ENCODE peak calls at places on chromosomes 11 and 22, in four cellular contexts. I is GM20000, C is dorsolateral prefrontal cortex, J is Calu3. P is an unnamed sample.
A peak's percentile ranks its signal among the peaks of the same experiment; 100 is the strongest.

GRCh38 chr11:64643258-64643881 is 52.4 kb downstream of the SLC22A12 start:
- DNase-seq in I (no peak), C (peak; percentile 71), J (no peak), P (no peak)

GRCh38 chr22:49884075-49884474 is 30.4 kb downstream of the ZBED4 start:
- DNase-seq in I (no peak), C (no peak), J (no peak), P (no peak)

GRCh38 chr11:57475191-57475590 is 14.9 kb downstream of the RTN4RL2 start:
- DNase-seq in I (no peak), C (no peak), J (no peak), P (no peak)

GRCh38 chr11:41497974-41498373 is 38.5 kb upstream of the LRRC4C start:
- DNase-seq in I (no peak), C (no peak), J (no peak), P (no peak)

GRCh38 chr11:79363861-79364378 is 76.9 kb downstream of the TENM4 start:
- DNase-seq in I (no peak), C (no peak), J (no peak), P (no peak)

GRCh38 chr11:109945626-109946321 is 147.4 kb upstream of the ZC3H12C start:
- DNase-seq in I (no peak), C (no peak), J (no peak), P (no peak)

GRCh38 chr22:26713823-26714449 is 56.5 kb downstream of the MIAT start:
- DNase-seq in I (no peak), C (no peak), J (no peak), P (no peak)

GRCh38 chr11:91773090-91773489 is 451.5 kb upstream of the FAT3 start:
- DNase-seq in I (no peak), C (no peak), J (peak; percentile 11), P (no peak)

GRCh38 chr11:46414899-46415298 is 23.3 kb upstream of the CHRM4 start:
- DNase-seq in I (no peak), C (no peak), J (no peak), P (no peak)

GRCh38 chr11:45724145-45724544 is 58.7 kb upstream of the CHST1 start:
- DNase-seq in I (no peak), C (no peak), J (no peak), P (no peak)

GRCh38 chr11:75298191-75298590 is 53.3 kb downstream of the ARRB1 start:
- DNase-seq in I (no peak), C (no peak), J (no peak), P (no peak)

GRCh38 chr11:128036556-128037093 is 550.7 kb downstream of the ETS1 start:
- DNase-seq in I (no peak), C (no peak), J (no peak), P (no peak)

GRCh38 chr22:46710842-46711241 is 27.2 kb downstream of the CERK start:
- DNase-seq in I (no peak), C (no peak), J (no peak), P (no peak)

GRCh38 chr11:1864831-1865665 is 12.2 kb downstream of the LSP1 start:
- DNase-seq in I (no peak), C (peak; percentile 57), J (no peak), P (no peak)

GRCh38 chr11:129319201-129319600 is 56.4 kb upstream of the BARX2 start:
- DNase-seq in I (no peak), C (no peak), J (no peak), P (no peak)

GRCh38 chr11:121482231-121483129 is 29.7 kb upstream of the SORL1-AS1 start:
- DNase-seq in I (peak; percentile 47), C (no peak), J (no peak), P (peak; percentile 51)

GRCh38 chr11:396948-397548 is 3.0 kb downstream of the PKP3 start:
- DNase-seq in I (peak; percentile 98), C (peak; percentile 64), J (no peak), P (peak; percentile 91)

GRCh38 chr11:122045181-122045586 is 70.8 kb downstream of the BLID start:
- DNase-seq in I (no peak), C (no peak), J (no peak), P (no peak)

GRCh38 chr11:98568011-98568410 is 452.7 kb upstream of the CNTN5 start:
- DNase-seq in I (no peak), C (no peak), J (no peak), P (no peak)

GRCh38 chr11:74024630-74025029 is 15.7 kb upstream of the UCP3 start:
- DNase-seq in I (no peak), C (no peak), J (no peak), P (no peak)

GRCh38 chr11:119169272-119169719 is 771 bp downstream of the NLRX1 start:
- DNase-seq in I (peak; percentile 72), C (no peak), J (peak; percentile 40), P (peak; percentile 70)

GRCh38 chr11:78040691-78041379 is 17.8 kb upstream of the KCTD14 start:
- DNase-seq in I (no peak), C (no peak), J (peak; percentile 28), P (no peak)

GRCh38 chr11:35077709-35078695 is 61.0 kb upstream of the CD44 start:
- DNase-seq in I (no peak), C (no peak), J (peak; percentile 20), P (no peak)

GRCh38 chr22:20238567-20239062 is 29.5 kb downstream of the RTN4R start:
- DNase-seq in I (peak; percentile 96), C (no peak), J (peak; percentile 82), P (peak; percentile 91)
- TF ChIP-seq CTCF in I (peak; percentile 78), C (peak; percentile 16), J (no peak), P (peak; percentile 73)

GRCh38 chr11:70786021-70786665 is 387.8 kb downstream of the CTTN start:
- DNase-seq in I (no peak), C (no peak), J (no peak), P (no peak)

GRCh38 chr11:70785372-70785771 is 387.0 kb downstream of the CTTN start:
- DNase-seq in I (no peak), C (no peak), J (no peak), P (no peak)

GRCh38 chr11:70788247-70789022 is 390.1 kb downstream of the CTTN start:
- DNase-seq in I (no peak), C (no peak), J (peak; percentile 73), P (no peak)

GRCh38 chr11:70796601-70797000 is 398.3 kb downstream of the CTTN start:
- DNase-seq in I (no peak), C (no peak), J (no peak), P (no peak)

GRCh38 chr11:70790671-70791300 is 392.5 kb downstream of the CTTN start:
- DNase-seq in I (no peak), C (no peak), J (no peak), P (no peak)
- TF ChIP-seq CTCF in I (no peak), C (no peak), J (no peak), P (no peak)

GRCh38 chr11:120228794-120229384 is 11.1 kb upstream of the POU2F3 start:
- DNase-seq in I (no peak), C (no peak), J (no peak), P (no peak)

GRCh38 chr11:120229451-120230424 is 10.2 kb upstream of the POU2F3 start:
- DNase-seq in I (no peak), C (no peak), J (peak; percentile 36), P (peak; percentile 52)

GRCh38 chr11:120233207-120233803 is 6.6 kb upstream of the POU2F3 start:
- DNase-seq in I (no peak), C (no peak), J (no peak), P (no peak)

GRCh38 chr11:120230433-120231071 is 9.4 kb upstream of the POU2F3 start:
- DNase-seq in I (no peak), C (no peak), J (no peak), P (no peak)

GRCh38 chr11:120231963-120232362 is 8.0 kb upstream of the POU2F3 start:
- DNase-seq in I (no peak), C (no peak), J (no peak), P (no peak)
- TF ChIP-seq CTCF in I (no peak), C (no peak), J (no peak), P (no peak)

GRCh38 chr11:83881428-83881827 is 595.3 kb upstream of the CCDC90B start:
- DNase-seq in I (no peak), C (no peak), J (no peak), P (no peak)
- TF ChIP-seq CTCF in I (no peak), C (no peak), J (no peak), P (no peak)

GRCh38 chr22:37420656-37421467 is 6.4 kb downstream of the ELFN2 start:
- DNase-seq in I (no peak), C (no peak), J (no peak), P (no peak)
- TF ChIP-seq CTCF in I (no peak), C (no peak), J (peak; percentile 13), P (no peak)

DNA sequence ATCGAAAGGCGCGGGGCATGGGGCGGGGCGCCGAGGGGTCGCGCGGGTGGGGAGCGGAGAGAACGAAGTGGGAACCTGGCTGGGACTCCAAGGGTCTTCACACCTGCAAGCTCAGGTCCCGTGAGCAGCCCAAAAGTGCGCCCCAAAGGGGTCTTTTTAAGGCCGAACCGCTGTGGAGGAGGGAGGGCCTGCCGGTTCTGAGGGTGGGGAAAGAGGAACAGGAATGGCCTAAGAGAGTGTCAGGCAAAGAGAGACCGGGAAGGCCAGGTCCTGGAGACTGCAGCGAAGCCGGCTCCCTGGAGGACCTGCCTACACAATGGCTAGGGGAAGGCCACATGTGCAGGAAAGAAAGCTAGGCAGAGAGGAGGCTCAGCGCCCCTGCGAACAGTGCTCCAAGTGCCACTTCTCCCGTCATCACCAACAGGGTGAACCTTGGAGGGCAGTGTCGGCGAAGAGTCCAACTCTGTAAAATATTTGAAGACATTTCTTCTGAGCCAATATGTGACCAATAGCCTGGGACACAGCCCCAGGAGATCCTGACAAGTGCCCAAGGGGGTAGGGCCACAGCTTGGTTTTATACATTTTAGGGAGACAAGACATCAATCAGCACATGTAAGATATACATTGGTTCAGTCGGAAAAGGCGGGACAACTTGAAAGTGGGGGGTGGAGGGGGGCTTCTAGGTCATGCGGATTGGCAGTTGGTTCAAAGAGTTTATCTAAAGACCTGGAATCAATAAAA is 710 bp upstream of the DGCR2 start:
- DNase-seq in I (no peak), C (no peak), J (peak; percentile 23), P (no peak)
- TF ChIP-seq CTCF in I (no peak), C (no peak), J (no peak), P (no peak)

GRCh38 chr11:12161137-12161536 is 50.7 kb downstream of the MICAL2 start:
- DNase-seq in I (no peak), C (no peak), J (no peak), P (no peak)

GRCh38 chr11:12160231-12160630 is 49.8 kb downstream of the MICAL2 start:
- DNase-seq in I (no peak), C (no peak), J (no peak), P (no peak)

GRCh38 chr11:12160680-12161079 is 50.3 kb downstream of the MICAL2 start:
- DNase-seq in I (no peak), C (no peak), J (no peak), P (no peak)

GRCh38 chr11:12158926-12159325 is 48.5 kb downstream of the MICAL2 start:
- DNase-seq in I (no peak), C (no peak), J (no peak), P (no peak)

DNA sequence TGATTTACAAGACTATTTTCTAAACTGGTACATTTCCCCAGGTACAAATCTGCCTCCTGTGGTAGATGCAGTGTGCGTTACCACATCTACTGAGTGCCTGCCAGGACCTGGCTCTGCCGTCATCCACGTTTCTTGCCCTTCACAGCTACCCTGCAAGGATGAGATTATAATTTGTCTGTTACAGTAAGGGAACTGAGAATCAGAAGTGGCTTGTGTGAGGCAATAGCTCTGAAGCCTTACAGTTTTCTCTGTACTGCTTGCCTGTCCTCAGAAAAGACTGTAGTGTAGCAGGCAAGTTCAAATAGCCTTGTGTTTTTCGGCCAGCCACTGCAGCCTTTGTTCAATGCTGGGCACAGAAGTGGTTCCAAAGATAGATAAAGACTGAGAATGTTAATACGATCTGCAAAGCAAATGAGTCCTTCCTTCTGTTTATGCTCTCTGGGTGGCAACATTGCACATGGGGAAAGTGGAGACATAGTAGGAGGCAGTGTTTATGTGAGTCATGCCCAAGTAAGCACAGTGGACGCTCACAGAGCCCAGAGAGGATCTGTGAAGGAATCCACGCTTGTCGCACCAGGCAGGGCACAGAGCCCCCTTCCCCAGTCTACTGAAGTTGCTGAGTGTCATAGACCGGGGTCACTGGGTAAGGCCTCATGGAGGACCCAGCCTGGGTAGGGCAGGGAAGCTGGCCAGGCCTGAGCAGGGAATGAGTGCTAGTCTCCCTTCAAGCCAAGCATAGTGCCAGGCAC is 49.1 kb downstream of the MICAL2 start:
- DNase-seq in I (no peak), C (no peak), J (no peak), P (no peak)
- TF ChIP-seq CTCF in I (no peak), C (no peak), J (no peak), P (no peak)